ENCODE peak calls at places on chromosomes 7 and 10, in five cellular contexts. X, V, W, T and E are unnamed samples.

GRCh38 chr7:115097175-115097671 is 175.3 kb downstream of the MDFIC start:
- DNase-seq in X (no peak), V (no peak), W (no peak), T (no peak), E (no peak)

GRCh38 chr7:134701272-134701671 is 54.6 kb downstream of the BPGM start:
- DNase-seq in X (peak), V (no peak), W (peak), T (no peak), E (no peak)

GRCh38 chr7:13061115-13061514 is 373.7 kb downstream of the ARL4A start:
- DNase-seq in X (no peak), V (no peak), W (no peak), T (no peak), E (no peak)

GRCh38 chr10:33008499-33009243 is 50.6 kb upstream of the ITGB1 start:
- DNase-seq in X (peak), V (no peak), W (peak), T (no peak), E (no peak)

GRCh38 chr7:137130751-137131158 is 212.8 kb downstream of the PTN start:
- DNase-seq in X (no peak), V (peak), W (no peak), T (no peak), E (no peak)

GRCh38 chr7:44395067-44395466 is 69.7 kb upstream of the CAMK2B start:
- DNase-seq in X (no peak), V (peak), W (no peak), T (no peak), E (no peak)

GRCh38 chr10:132452216-132452650 is 55.2 kb downstream of the PWWP2B start:
- DNase-seq in X (peak), V (no peak), W (peak), T (no peak), E (no peak)

GRCh38 chr7:50580053-50580452 is 14.8 kb upstream of the DDC start:
- DNase-seq in X (no peak), V (no peak), W (no peak), T (no peak), E (no peak)

GRCh38 chr7:31263363-31263762 is 77.2 kb downstream of the NEUROD6 start:
- DNase-seq in X (no peak), V (no peak), W (no peak), T (no peak), E (no peak)

GRCh38 chr7:157358041-157358752 is 21.4 kb downstream of the DNAJB6 start:
- DNase-seq in X (no peak), V (peak), W (no peak), T (peak), E (peak)

GRCh38 chr7:1854521-1855395 is 184.7 kb downstream of the ELFN1 start:
- DNase-seq in X (no peak), V (peak), W (no peak), T (peak), E (peak)

GRCh38 chr10:99630439-99630838 is 10.2 kb upstream of the SLC25A28 start:
- DNase-seq in X (no peak), V (no peak), W (no peak), T (no peak), E (no peak)

GRCh38 chr10:19874791-19875190 is 58.6 kb downstream of the PLXDC2 start:
- DNase-seq in X (no peak), V (no peak), W (no peak), T (no peak), E (no peak)

GRCh38 chr7:2288503-2288902 is 25.7 kb downstream of the SNX8 start:
- DNase-seq in X (no peak), V (no peak), W (no peak), T (no peak), E (no peak)

GRCh38 chr10:24292304-24293291 is 83.7 kb downstream of the KIAA1217 start:
- DNase-seq in X (no peak), V (no peak), W (no peak), T (no peak), E (no peak)